ENCODE peak calls at places on chromosomes 11 and 22, in nine cellular contexts. Z is CD4-positive, CD25-positive, alpha-beta regulatory T cell; L is brain microvascular endothelial cell; B is mammary epithelial cell; I is pancreas; K is PC-9; N is HAP-1; H is Caco-2; P is SJSA1. C is an unnamed sample.
A peak's percentile ranks its signal among the peaks of the same experiment; 100 is the strongest.

GRCh38 chr11:69353696-69354544 is 60.0 kb downstream of the MYEOV start:
- DNase-seq in Z (no peak), L (peak; percentile 8), B (peak; percentile 23), I (no peak), K (no peak), N (no peak), H (no peak), P (peak; percentile 61), C (peak; percentile 79)

GRCh38 chr11:73308003-73308962 is at the start of gene ARHGEF17:
- DNase-seq in Z (no peak), L (peak; percentile 61), B (no peak), I (peak; percentile 70), K (peak; percentile 84), N (peak; percentile 84), H (peak; percentile 93), P (peak; percentile 74), C (peak; percentile 79)

GRCh38 chr11:113994077-113994954 is 19.4 kb downstream of the HTR3A start:
- DNase-seq in Z (peak; percentile 26), L (no peak), B (no peak), I (no peak), K (no peak), N (no peak), H (no peak), P (no peak), C (no peak)

GRCh38 chr11:118884613-118885274 is 1.1 kb downstream of the CXCR5 start:
- DNase-seq in Z (no peak), L (no peak), B (no peak), I (no peak), K (no peak), N (no peak), H (no peak), P (no peak), C (no peak)

GRCh38 chr22:39543095-39543494 is 10.5 kb upstream of the RPS19BP1 start:
- DNase-seq in Z (no peak), L (no peak), B (no peak), I (no peak), K (peak; percentile 28), N (no peak), H (no peak), P (no peak), C (no peak)

GRCh38 chr22:46935506-46936377 is 173.3 kb downstream of the TBC1D22A start:
- DNase-seq in Z (no peak), L (no peak), B (no peak), I (no peak), K (no peak), N (no peak), H (peak; percentile 93), P (peak; percentile 26), C (no peak)

GRCh38 chr11:35030716-35031213 is 108.2 kb upstream of the CD44 start:
- DNase-seq in Z (no peak), L (peak; percentile 98), B (peak; percentile 97), I (no peak), K (peak; percentile 66), N (no peak), H (no peak), P (peak; percentile 93), C (peak; percentile 49)

GRCh38 chr11:2295971-2296912 is 5.5 kb downstream of the C11orf21 start:
- DNase-seq in Z (no peak), L (no peak), B (no peak), I (no peak), K (no peak), N (no peak), H (peak; percentile 27), P (peak; percentile 36), C (no peak)

GRCh38 chr11:44760917-44761545 is 34.3 kb downstream of the TSPAN18 start:
- DNase-seq in Z (no peak), L (peak; percentile 92), B (peak; percentile 66), I (no peak), K (no peak), N (peak; percentile 74), H (no peak), P (no peak), C (peak; percentile 77)

GRCh38 chr22:30881361-30882180 is 87.0 kb downstream of the MORC2 start:
- DNase-seq in Z (no peak), L (no peak), B (no peak), I (peak; percentile 37), K (no peak), N (no peak), H (peak; percentile 79), P (no peak), C (no peak)

GRCh38 chr11:125338886-125339811 is 156.9 kb downstream of the FEZ1 start:
- DNase-seq in Z (no peak), L (peak; percentile 19), B (no peak), I (no peak), K (no peak), N (no peak), H (no peak), P (no peak), C (peak; percentile 80)

GRCh38 chr11:42013656-42014201 is 554.3 kb upstream of the LRRC4C start:
- DNase-seq in Z (no peak), L (peak; percentile 36), B (peak; percentile 55), I (no peak), K (no peak), N (no peak), H (no peak), P (no peak), C (no peak)

GRCh38 chr11:130894322-130895025 is 21.8 kb downstream of the SNX19 start:
- DNase-seq in Z (peak; percentile 65), L (peak; percentile 82), B (peak; percentile 46), I (peak; percentile 53), K (peak; percentile 59), N (peak; percentile 68), H (peak; percentile 78), P (peak; percentile 49), C (peak; percentile 83)

GRCh38 chr22:29258407-29259252 is 9.2 kb downstream of the RHBDD3 start:
- DNase-seq in Z (no peak), L (no peak), B (no peak), I (no peak), K (no peak), N (no peak), H (no peak), P (no peak), C (no peak)

GRCh38 chr11:81870066-81870412 is 863.6 kb downstream of the FAM181B start:
- DNase-seq in Z (no peak), L (no peak), B (no peak), I (no peak), K (no peak), N (no peak), H (no peak), P (no peak), C (no peak)
- H3K4me3 ChIP-seq in Z (peak overlapping the region; percentile 76), L (no peak overlapping the region), B (no peak overlapping the region), I (no peak overlapping the region), K (no peak overlapping the region), N (no peak overlapping the region), H (no peak overlapping the region), P (no peak overlapping the region), C (no peak overlapping the region)

DNA sequence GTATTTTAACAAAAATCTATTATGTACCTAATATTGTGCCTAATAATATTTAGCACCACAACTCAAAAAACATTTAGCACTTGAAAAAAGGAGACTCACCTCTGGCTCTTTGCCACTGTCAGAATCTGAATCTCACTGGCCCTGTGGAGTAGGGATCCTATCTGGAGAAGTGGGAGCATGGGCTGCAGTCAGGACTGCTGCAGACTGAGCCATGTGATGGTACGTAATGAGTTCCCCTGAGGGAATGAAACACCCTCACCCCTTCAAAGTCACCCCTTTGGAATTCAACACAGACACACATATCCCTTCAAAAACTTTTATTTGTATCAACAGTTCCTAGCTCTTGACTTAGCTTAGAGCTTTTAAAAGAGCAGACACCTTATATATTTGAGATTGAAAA is 6.5 kb downstream of the PTPMT1 start:
- DNase-seq in Z (no peak), L (peak; percentile 71), B (peak; percentile 57), I (no peak), K (no peak), N (no peak), H (no peak), P (no peak), C (no peak)
- H3K36me3 ChIP-seq in Z (peaks cover 42% of the 10 kb centered on the region), L (peaks cover 33% of the 10 kb centered on the region), B (peaks cover 11% of the 10 kb centered on the region), I (peaks cover 4% of the 10 kb centered on the region), K (peaks cover 27% of the 10 kb centered on the region), N (peaks cover 69% of the 10 kb centered on the region), H (peaks cover 2% of the 10 kb centered on the region), P (peaks cover 83% of the 10 kb centered on the region), C (peaks cover 44% of the 10 kb centered on the region)

DNA sequence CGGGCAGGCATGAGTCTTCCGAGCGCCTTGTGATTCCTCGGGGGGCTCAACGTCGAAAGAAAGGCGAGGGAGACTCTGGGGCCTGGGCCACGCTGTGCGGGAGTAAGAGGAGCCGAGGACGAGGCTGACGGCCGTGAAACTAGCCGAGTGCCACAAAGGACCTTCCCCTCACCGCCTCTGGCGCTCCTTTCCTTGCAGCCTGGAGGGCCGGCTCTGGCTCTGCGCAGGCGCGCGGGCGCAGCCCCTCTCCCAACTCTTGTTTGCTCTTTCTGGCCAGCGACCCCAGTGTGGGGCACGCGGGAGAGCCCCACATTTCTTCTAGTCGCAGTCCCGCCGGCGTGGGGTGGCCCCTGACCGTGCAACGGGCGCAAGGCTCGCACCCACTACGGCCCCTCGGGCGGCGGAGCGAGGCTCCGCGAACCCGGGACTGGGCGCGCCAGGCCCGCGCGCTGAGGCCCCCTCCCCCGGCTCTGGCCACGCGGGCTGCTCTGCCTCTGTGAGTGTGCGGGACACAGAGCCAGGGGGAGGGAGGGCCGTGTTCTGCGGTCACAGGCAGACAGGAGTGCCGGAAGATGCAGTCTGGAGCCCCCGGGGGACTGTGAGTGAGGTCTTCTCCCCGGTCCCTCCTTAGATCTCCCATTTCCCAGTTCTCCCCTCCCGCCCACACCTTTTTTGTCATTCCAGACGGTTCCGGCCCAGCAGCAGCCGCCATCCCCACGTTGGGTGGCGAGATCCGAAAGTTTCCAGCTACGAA is 1.0 kb upstream of the TOB2 start:
- DNase-seq in Z (peak; percentile 57), L (peak; percentile 48), B (peak; percentile 45), I (peak; percentile 75), K (peak; percentile 61), N (peak; percentile 77), H (peak; percentile 83), P (peak; percentile 67), C (peak; percentile 75)
- H3K4me3 ChIP-seq in Z (peak overlapping the region; percentile 92), L (peak overlapping the region; percentile 95), B (peak overlapping the region; percentile 81), I (peak overlapping the region; percentile 93), K (peak overlapping the region; percentile 92), N (peak overlapping the region; percentile 58), H (peak overlapping the region; percentile 93), P (peak overlapping the region; percentile 62), C (peak overlapping the region; percentile 71)

GRCh38 chr11:94834931-94835330 is 66.8 kb downstream of the AMOTL1 start:
- DNase-seq in Z (no peak), L (no peak), B (no peak), I (no peak), K (no peak), N (peak; percentile 69), H (no peak), P (peak; percentile 46), C (no peak)
- H3K36me3 ChIP-seq in Z (no peaks in the 10 kb centered on the region), L (peaks cover 72% of the 10 kb centered on the region), B (peaks cover 52% of the 10 kb centered on the region), I (no peaks in the 10 kb centered on the region), K (peaks cover 82% of the 10 kb centered on the region), N (peaks cover 18% of the 10 kb centered on the region), H (peaks cover 12% of the 10 kb centered on the region), P (peaks cover 3% of the 10 kb centered on the region), C (peaks cover 57% of the 10 kb centered on the region)

C was measured in SJCRH30.